ENCODE peak calls at places on chromosomes 7 and 10, in four cellular contexts. One of them, this sample, is unnamed.
A peak's percentile ranks its signal among the peaks of the same experiment; 100 is the strongest.

GRCh38 chr10:124184208-124184820 is 90.9 kb upstream of the CHST15 start:
- DNase-seq in SK-N-SH: no peak
- DNase-seq in GM12878: no peak
- DNase-seq in K562: no peak
- DNase-seq in this sample: no peak

GRCh38 chr7:112781558-112781957 is 8.6 kb downstream of the TMEM168 start:
- DNase-seq in K562: no peak
- DNase-seq in GM12878: no peak
- DNase-seq in SK-N-SH: no peak
- DNase-seq in this sample: no peak

GRCh38 chr10:130495891-130496642 is 359.9 kb downstream of the GLRX3 start:
- DNase-seq in K562: no peak
- DNase-seq in SK-N-SH: no peak
- DNase-seq in GM12878: no peak
- DNase-seq in this sample: no peak

GRCh38 chr7:28266377-28266776 is 85.8 kb upstream of the JAZF1 start:
- DNase-seq in GM12878: no peak
- DNase-seq in K562: no peak
- DNase-seq in SK-N-SH: no peak
- DNase-seq in this sample: no peak

GRCh38 chr7:22291979-22292378 is 65.0 kb downstream of the RAPGEF5 start:
- DNase-seq in GM12878: no peak
- DNase-seq in K562: no peak
- DNase-seq in SK-N-SH: peak; percentile 31
- DNase-seq in this sample: no peak

GRCh38 chr10:75530337-75530736 is 98.9 kb downstream of the LRMDA start:
- DNase-seq in SK-N-SH: no peak
- DNase-seq in GM12878: no peak
- DNase-seq in K562: no peak
- DNase-seq in this sample: no peak

GRCh38 chr7:47526466-47526865 is 55.4 kb downstream of the TNS3 start:
- DNase-seq in K562: no peak
- DNase-seq in SK-N-SH: no peak
- DNase-seq in GM12878: no peak
- DNase-seq in this sample: no peak

GRCh38 chr10:18594574-18595156 is 56.7 kb downstream of the NSUN6 start:
- DNase-seq in K562: peak; percentile 25
- DNase-seq in GM12878: no peak
- DNase-seq in SK-N-SH: no peak
- DNase-seq in this sample: peak; percentile 64

GRCh38 chr7:101168412-101169049 is 3.2 kb upstream of the VGF start:
- DNase-seq in GM12878: no peak
- DNase-seq in K562: peak; percentile 32
- DNase-seq in SK-N-SH: no peak
- DNase-seq in this sample: no peak

GRCh38 chr10:63083904-63084689 is 49.0 kb upstream of the NRBF2 start:
- DNase-seq in GM12878: peak; percentile 38
- DNase-seq in K562: peak; percentile 73
- DNase-seq in SK-N-SH: peak; percentile 56
- DNase-seq in this sample: peak; percentile 19

GRCh38 chr7:136105191-136105590 is 128.0 kb upstream of the MTPN start:
- DNase-seq in SK-N-SH: no peak
- DNase-seq in GM12878: no peak
- DNase-seq in K562: no peak
- DNase-seq in this sample: no peak

GRCh38 chr10:29174389-29174788 is 114.5 kb upstream of the LYZL1 start:
- DNase-seq in K562: peak; percentile 5
- DNase-seq in GM12878: no peak
- DNase-seq in SK-N-SH: no peak
- DNase-seq in this sample: no peak

GRCh38 chr10:8092428-8092827 is 37.9 kb downstream of the GATA3 start:
- DNase-seq in K562: no peak
- DNase-seq in GM12878: no peak
- DNase-seq in SK-N-SH: no peak
- DNase-seq in this sample: no peak

GRCh38 chr7:151796871-151797270 is 80.0 kb downstream of the PRKAG2 start:
- DNase-seq in GM12878: no peak
- DNase-seq in K562: no peak
- DNase-seq in SK-N-SH: no peak
- DNase-seq in this sample: no peak

GRCh38 chr10:98107644-98108430 is 26.6 kb upstream of the R3HCC1L start:
- DNase-seq in SK-N-SH: no peak
- DNase-seq in GM12878: no peak
- DNase-seq in K562: no peak
- DNase-seq in this sample: no peak

GRCh38 chr7:22426463-22427121 is 69.6 kb upstream of the RAPGEF5 start:
- DNase-seq in GM12878: no peak
- DNase-seq in K562: no peak
- DNase-seq in SK-N-SH: no peak
- DNase-seq in this sample: no peak

GRCh38 chr7:30201161-30201666 is 66.4 kb downstream of the MTURN start:
- DNase-seq in GM12878: peak; percentile 51
- DNase-seq in K562: no peak
- DNase-seq in SK-N-SH: no peak
- DNase-seq in this sample: no peak

GRCh38 chr7:40810274-40810673 is 675.5 kb downstream of the SUGCT start:
- DNase-seq in SK-N-SH: no peak
- DNase-seq in K562: no peak
- DNase-seq in GM12878: no peak
- DNase-seq in this sample: no peak

GRCh38 chr7:22801907-22802306 is 20.7 kb downstream of the TOMM7 start:
- DNase-seq in GM12878: no peak
- DNase-seq in SK-N-SH: no peak
- DNase-seq in K562: no peak
- DNase-seq in this sample: no peak

GRCh38 chr10:129966370-129966769 is 2.3 kb upstream of the EBF3 start:
- DNase-seq in SK-N-SH: no peak
- DNase-seq in K562: no peak
- DNase-seq in GM12878: no peak
- DNase-seq in this sample: no peak

GRCh38 chr10:112966191-112966855 is 16.3 kb downstream of the TCF7L2 start:
- DNase-seq in K562: peak; percentile 20
- DNase-seq in GM12878: no peak
- DNase-seq in SK-N-SH: no peak
- DNase-seq in this sample: no peak

GRCh38 chr10:34612938-34613337 is 202.2 kb downstream of the PARD3 start:
- DNase-seq in GM12878: no peak
- DNase-seq in SK-N-SH: no peak
- DNase-seq in K562: no peak
- DNase-seq in this sample: no peak

GRCh38 chr10:182441-183201 is 47.4 kb downstream of the ZMYND11 start:
- DNase-seq in K562: no peak
- DNase-seq in GM12878: no peak
- DNase-seq in SK-N-SH: no peak
- DNase-seq in this sample: no peak

GRCh38 chr10:33038672-33039071 is 80.6 kb upstream of the ITGB1 start:
- DNase-seq in SK-N-SH: no peak
- DNase-seq in GM12878: no peak
- DNase-seq in K562: no peak
- DNase-seq in this sample: no peak

GRCh38 chr10:111486346-111486745 is 409.5 kb downstream of the ADRA2A start:
- DNase-seq in SK-N-SH: no peak
- DNase-seq in K562: no peak
- DNase-seq in GM12878: no peak
- DNase-seq in this sample: no peak

GRCh38 chr7:20504060-20504459 is 111.4 kb upstream of the ABCB5 start:
- DNase-seq in K562: no peak
- DNase-seq in SK-N-SH: peak; percentile 26
- DNase-seq in GM12878: no peak
- DNase-seq in this sample: no peak
- TF ChIP-seq NRF1 in K562: no peak
- TF ChIP-seq NRF1 in SK-N-SH: no peak
- TF ChIP-seq NRF1 in GM12878: no peak
- TF ChIP-seq NRF1 in this sample: no peak

GRCh38 chr10:3033925-3034324 is 33.4 kb upstream of the PFKP start:
- DNase-seq in K562: no peak
- DNase-seq in GM12878: no peak
- DNase-seq in SK-N-SH: no peak
- DNase-seq in this sample: no peak

GRCh38 chr10:3034611-3035010 is 32.7 kb upstream of the PFKP start:
- DNase-seq in K562: no peak
- DNase-seq in GM12878: no peak
- DNase-seq in SK-N-SH: no peak
- DNase-seq in this sample: no peak

GRCh38 chr10:3036605-3037004 is 30.7 kb upstream of the PFKP start:
- DNase-seq in GM12878: no peak
- DNase-seq in SK-N-SH: no peak
- DNase-seq in K562: no peak
- DNase-seq in this sample: no peak

GRCh38 chr10:3037182-3037581 is 30.2 kb upstream of the PFKP start:
- DNase-seq in GM12878: no peak
- DNase-seq in SK-N-SH: no peak
- DNase-seq in K562: no peak
- DNase-seq in this sample: no peak

GRCh38 chr10:3036155-3036554 is 31.2 kb upstream of the PFKP start:
- DNase-seq in SK-N-SH: no peak
- DNase-seq in GM12878: peak; percentile 52
- DNase-seq in K562: no peak
- DNase-seq in this sample: no peak
- TF ChIP-seq NRF1 in SK-N-SH: no peak
- TF ChIP-seq NRF1 in GM12878: no peak
- TF ChIP-seq NRF1 in K562: no peak
- TF ChIP-seq NRF1 in this sample: no peak

GRCh38 chr7:146119016-146119415 is 2.4 kb downstream of the CNTNAP2 start:
- DNase-seq in GM12878: no peak
- DNase-seq in K562: no peak
- DNase-seq in SK-N-SH: peak; percentile 33
- DNase-seq in this sample: no peak

GRCh38 chr7:146112755-146113154 is 3.8 kb upstream of the CNTNAP2 start:
- DNase-seq in K562: no peak
- DNase-seq in SK-N-SH: no peak
- DNase-seq in GM12878: no peak
- DNase-seq in this sample: no peak

GRCh38 chr7:146116452-146117219 is at the start of gene CNTNAP2:
- DNase-seq in K562: no peak
- DNase-seq in SK-N-SH: peak; percentile 86
- DNase-seq in GM12878: no peak
- DNase-seq in this sample: peak; percentile 50

DNA sequence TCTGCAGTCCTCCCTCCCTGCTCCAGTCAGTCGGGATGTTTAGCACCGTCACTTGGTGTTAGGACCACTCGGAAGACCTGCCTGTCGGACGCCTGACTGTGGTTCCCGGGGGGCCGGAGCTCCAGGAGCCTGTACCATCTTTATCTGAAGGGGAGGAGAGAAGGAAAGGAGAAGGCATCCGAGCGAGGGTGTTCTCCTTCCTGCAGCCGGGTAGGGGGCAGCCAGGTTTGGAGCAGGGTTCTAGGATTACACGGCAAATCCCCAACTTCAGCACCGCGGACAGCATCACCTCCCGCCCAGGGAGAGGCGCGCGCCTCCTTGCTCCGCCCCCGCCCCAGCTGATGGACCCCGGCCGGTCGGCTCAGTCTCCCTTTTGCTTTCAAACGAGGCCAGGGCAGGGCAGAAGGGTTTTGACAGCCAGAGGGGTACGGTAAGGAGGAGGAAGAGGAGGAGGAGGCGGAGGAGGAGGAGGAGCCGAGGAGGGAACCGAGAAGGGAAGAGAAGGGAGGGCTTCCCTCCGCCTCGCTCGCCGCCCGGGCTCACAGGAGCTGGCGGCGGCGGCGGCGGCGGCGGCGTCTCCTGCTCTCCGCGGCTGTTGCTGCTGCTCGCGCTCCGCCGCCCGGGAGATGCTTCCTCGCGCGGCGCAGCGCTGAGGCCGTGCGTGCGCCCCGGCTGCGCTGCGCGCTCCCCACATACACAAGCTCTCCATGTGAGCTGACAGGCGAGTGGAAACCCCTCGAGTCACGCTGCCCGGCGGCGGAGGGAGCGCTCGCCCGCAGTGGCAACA is 743 bp upstream of the CNTNAP2 start:
- DNase-seq in GM12878: no peak
- DNase-seq in SK-N-SH: peak; percentile 86
- DNase-seq in K562: peak; percentile 84
- DNase-seq in this sample: peak; percentile 97
- TF ChIP-seq NRF1 in GM12878: no peak
- TF ChIP-seq NRF1 in SK-N-SH: peak; percentile 2
- TF ChIP-seq NRF1 in K562: no peak
- TF ChIP-seq NRF1 in this sample: no peak

GRCh38 chr10:45379891-45380540 is 6.0 kb downstream of the ALOX5 start:
- DNase-seq in GM12878: no peak
- DNase-seq in SK-N-SH: no peak
- DNase-seq in K562: no peak
- DNase-seq in this sample: no peak
- TF ChIP-seq NRF1 in GM12878: no peak
- TF ChIP-seq NRF1 in SK-N-SH: no peak
- TF ChIP-seq NRF1 in K562: no peak
- TF ChIP-seq NRF1 in this sample: no peak

This sample was measured in H1.